ENCODE peak calls at places on chromosomes 3 and 15, in five cellular contexts. Y, N, M, S and V are unnamed samples.

GRCh38 chr3:121942116-121942786 is 48.0 kb downstream of the SLC15A2 start:
- DNase-seq in Y (no peak), N (no peak), M (no peak), S (no peak), V (no peak)

GRCh38 chr15:100343251-100343650 is 1.5 kb upstream of the ADAMTS17 start:
- DNase-seq in Y (no peak), N (no peak), M (no peak), S (no peak), V (no peak)

GRCh38 chr3:28980131-28980530 is 300.7 kb upstream of the RBMS3 start:
- DNase-seq in Y (no peak), N (no peak), M (no peak), S (no peak), V (no peak)

GRCh38 chr3:51966941-51967383 is 292 bp downstream of the PCBP4 start:
- DNase-seq in Y (no peak), N (no peak), M (no peak), S (no peak), V (no peak)

GRCh38 chr3:181454451-181455027 is 257.2 kb upstream of the SOX2 start:
- DNase-seq in Y (no peak), N (no peak), M (no peak), S (no peak), V (no peak)

GRCh38 chr3:55477306-55478010 is 9.6 kb downstream of the WNT5A start:
- DNase-seq in Y (no peak), N (no peak), M (peak), S (no peak), V (no peak)

GRCh38 chr3:42751609-42752008 is 21.4 kb downstream of the CCDC13 start:
- DNase-seq in Y (peak), N (no peak), M (no peak), S (no peak), V (peak)

GRCh38 chr3:39907981-39908380 is 98.6 kb downstream of the MYRIP start:
- DNase-seq in Y (no peak), N (peak), M (peak), S (no peak), V (peak)

GRCh38 chr3:189236352-189236751 is 64.6 kb downstream of the TPRG1 start:
- DNase-seq in Y (no peak), N (no peak), M (no peak), S (no peak), V (no peak)

GRCh38 chr15:63491116-63491817 is 13.1 kb upstream of the USP3 start:
- DNase-seq in Y (no peak), N (no peak), M (no peak), S (no peak), V (no peak)

GRCh38 chr15:65033659-65034269 is 4.3 kb upstream of the MTFMT start:
- DNase-seq in Y (no peak), N (no peak), M (peak), S (no peak), V (peak)

GRCh38 chr3:114887806-114888205 is 259.3 kb downstream of the ZBTB20 start:
- DNase-seq in Y (no peak), N (no peak), M (no peak), S (no peak), V (no peak)

GRCh38 chr3:136038668-136039067 is 73.1 kb downstream of the PPP2R3A start:
- DNase-seq in Y (no peak), N (no peak), M (no peak), S (no peak), V (no peak)

GRCh38 chr3:188734395-188734794 is 437.4 kb upstream of the TPRG1 start:
- DNase-seq in Y (no peak), N (no peak), M (no peak), S (no peak), V (no peak)

GRCh38 chr3:62622553-62623174 is 249.3 kb upstream of the FEZF2 start:
- DNase-seq in Y (no peak), N (no peak), M (peak), S (peak), V (peak)

GRCh38 chr15:81514769-81515168 is 140.8 kb upstream of the TMC3 start:
- DNase-seq in Y (no peak), N (no peak), M (no peak), S (no peak), V (no peak)

GRCh38 chr3:127304121-127304744 is 16.4 kb upstream of the PRR20G start:
- DNase-seq in Y (no peak), N (no peak), M (no peak), S (peak), V (no peak)

GRCh38 chr3:156892701-156893100 is 66.5 kb downstream of the LEKR1 start:
- DNase-seq in Y (no peak), N (no peak), M (peak), S (no peak), V (peak)

GRCh38 chr15:101348643-101349496 is 53.8 kb upstream of the SNRPA1 start:
- DNase-seq in Y (no peak), N (no peak), M (no peak), S (no peak), V (no peak)

GRCh38 chr15:98231696-98232440 is 271.4 kb downstream of the ARRDC4 start:
- DNase-seq in Y (no peak), N (no peak), M (no peak), S (no peak), V (peak)

GRCh38 chr3:115062412-115062956 is 84.6 kb downstream of the ZBTB20 start:
- DNase-seq in Y (no peak), N (no peak), M (peak), S (no peak), V (peak)

GRCh38 chr15:45177285-45177684 is 10.5 kb downstream of the SHF start:
- DNase-seq in Y (no peak), N (no peak), M (no peak), S (no peak), V (peak)

GRCh38 chr15:41891226-41891625 is 2.6 kb downstream of the SPTBN5 start:
- DNase-seq in Y (no peak), N (no peak), M (no peak), S (no peak), V (no peak)

GRCh38 chr3:13217736-13218540 is 144.7 kb upstream of the IQSEC1 start:
- DNase-seq in Y (no peak), N (no peak), M (peak), S (no peak), V (peak)

GRCh38 chr15:41836713-41837454 is 1.8 kb upstream of the PLA2G4B start:
- DNase-seq in Y (no peak), N (no peak), M (no peak), S (no peak), V (no peak)

GRCh38 chr15:78906310-78906608 is 33.6 kb downstream of the MORF4L1 start:
- DNase-seq in Y (peak), N (no peak), M (peak), S (no peak), V (peak)

GRCh38 chr3:57805674-57806073 is 49.6 kb downstream of the SLMAP start:
- DNase-seq in Y (no peak), N (no peak), M (peak), S (no peak), V (peak)

GRCh38 chr3:71489315-71489761 is 94.2 kb downstream of the FOXP1 start:
- DNase-seq in Y (no peak), N (no peak), M (no peak), S (no peak), V (no peak)

GRCh38 chr3:126927846-126928245 is 55.1 kb upstream of the PLXNA1 start:
- DNase-seq in Y (no peak), N (no peak), M (peak), S (no peak), V (no peak)

GRCh38 chr3:111362286-111363009 is 179.5 kb upstream of the CD96 start:
- DNase-seq in Y (no peak), N (no peak), M (no peak), S (no peak), V (peak)

GRCh38 chr3:136122006-136122405 is 74.1 kb downstream of the MSL2 start:
- DNase-seq in Y (no peak), N (no peak), M (peak), S (no peak), V (no peak)

GRCh38 chr15:51284871-51285270 is 53.5 kb downstream of the CYP19A1 start:
- DNase-seq in Y (no peak), N (no peak), M (no peak), S (no peak), V (no peak)

GRCh38 chr15:51286816-51287215 is 51.6 kb downstream of the CYP19A1 start:
- DNase-seq in Y (no peak), N (no peak), M (no peak), S (no peak), V (peak)

GRCh38 chr15:51281368-51281967 is 56.9 kb downstream of the CYP19A1 start:
- DNase-seq in Y (peak), N (peak), M (peak), S (peak), V (peak)

GRCh38 chr15:51280838-51281237 is 57.6 kb downstream of the CYP19A1 start:
- DNase-seq in Y (no peak), N (no peak), M (no peak), S (no peak), V (no peak)

DNA sequence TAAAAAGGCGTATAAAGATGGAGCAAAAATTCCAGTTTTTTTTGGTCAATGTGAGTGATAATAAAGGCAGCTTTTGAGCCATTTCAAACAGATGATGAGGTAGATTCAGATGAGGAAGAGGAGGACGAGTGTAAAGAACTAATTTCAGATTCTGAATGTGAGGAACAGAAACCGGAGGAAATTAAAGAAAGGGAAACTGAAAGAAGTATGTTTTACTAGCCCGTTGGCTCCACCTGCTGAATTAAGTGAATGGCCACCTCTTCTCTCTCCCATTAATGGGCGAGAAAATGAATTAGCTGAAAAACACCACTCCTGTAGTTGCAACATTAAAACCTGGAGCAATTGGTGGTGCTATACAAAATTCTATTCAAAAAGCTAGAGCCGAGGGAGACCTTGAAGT is 55.4 kb downstream of the CYP19A1 start:
- DNase-seq in Y (no peak), N (no peak), M (no peak), S (no peak), V (no peak)
- TF ChIP-seq CTCF in Y (no peak), N (no peak), M (no peak), S (no peak), V (no peak)

DNA sequence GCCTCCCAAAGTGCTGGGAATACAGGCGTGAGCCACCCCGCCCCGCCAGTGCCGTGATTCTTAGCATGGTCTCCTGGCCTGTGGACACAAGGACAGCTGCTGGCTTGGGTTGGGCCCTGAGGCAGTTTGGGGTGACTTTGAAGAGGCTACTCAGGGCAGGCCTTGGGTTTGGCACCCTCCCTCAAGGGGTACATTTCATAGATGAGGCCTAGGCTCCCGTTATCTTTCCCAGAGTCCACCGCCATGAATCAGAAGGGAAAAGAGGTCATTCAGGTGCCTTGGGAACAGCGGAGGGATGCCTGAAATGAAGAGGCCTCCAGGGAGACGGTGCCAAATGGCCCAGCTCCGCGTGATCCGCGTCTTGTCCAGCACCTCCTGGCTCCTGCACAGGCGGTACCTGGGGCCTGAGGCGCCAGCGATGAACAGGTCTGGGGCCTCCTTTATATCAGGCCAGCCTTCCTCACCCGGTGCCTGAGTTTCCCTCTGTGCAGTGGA is 9.3 kb downstream of the GNAI2 start:
- DNase-seq in Y (no peak), N (no peak), M (no peak), S (no peak), V (no peak)
- H3K4me3 ChIP-seq in Y (no peak), N (peak), M (peak), S (peak), V (peak)

GRCh38 chr3:194687638-194688206 is 2.0 kb downstream of the FAM43A start:
- DNase-seq in Y (peak), N (peak), M (peak), S (peak), V (peak)
- TF ChIP-seq CTCF in Y (peak), N (peak), M (peak), S (no peak), V (peak)

GRCh38 chr3:138082085-138082991 is 33.1 kb downstream of the DZIP1L start:
- DNase-seq in Y (peak), N (no peak), M (peak), S (no peak), V (peak)
- H3K4me3 ChIP-seq in Y (no peak), N (peak), M (peak), S (no peak), V (peak)

DNA sequence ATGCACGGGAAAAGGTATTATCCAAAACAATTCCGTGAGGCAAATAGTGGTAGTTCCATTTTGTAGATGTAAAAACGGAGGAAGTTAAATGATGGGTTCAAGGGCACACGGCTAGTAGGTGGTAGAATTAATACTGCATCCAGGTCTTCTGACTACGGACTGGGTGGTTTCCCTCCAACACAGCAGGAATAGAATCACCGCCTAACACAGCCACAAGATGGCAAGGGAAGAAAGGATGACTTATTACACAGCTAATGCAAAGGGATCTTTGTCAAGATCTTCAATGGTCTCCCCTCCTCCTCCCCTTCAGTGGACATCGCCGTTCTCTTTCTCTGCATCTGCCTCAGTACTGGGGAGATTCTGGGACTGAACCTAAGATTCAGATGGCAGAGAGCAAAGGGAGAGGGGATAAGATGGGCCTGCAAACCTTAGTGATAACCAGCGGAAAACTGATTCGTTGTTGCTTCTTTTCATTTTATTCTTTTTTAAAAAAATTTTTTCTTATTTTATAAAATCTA is 574 bp upstream of the TOPBP1 start:
- DNase-seq in Y (no peak), N (no peak), M (peak), S (peak), V (peak)
- TF ChIP-seq CTCF in Y (no peak), N (no peak), M (no peak), S (no peak), V (peak)

GRCh38 chr3:47817609-47818008 is 14.7 kb downstream of the DHX30 start:
- DNase-seq in Y (no peak), N (no peak), M (no peak), S (no peak), V (no peak)
- H3K4me3 ChIP-seq in Y (no peak), N (no peak), M (no peak), S (no peak), V (no peak)